ENCODE peak calls at places on chromosomes 3 and 15, in five cellular contexts. B is SK-N-SH, E is A549, L is HCT116, F is K562. Y is an unnamed sample.

GRCh38 chr15:31435891-31436628 is 109.4 kb downstream of the KLF13 start:
- DNase-seq in B (no peak), E (no peak), L (peak), F (peak), Y (no peak)

GRCh38 chr15:58246041-58246440 is 107.9 kb downstream of the AQP9 start:
- DNase-seq in B (no peak), E (no peak), L (no peak), F (no peak), Y (no peak)

GRCh38 chr15:48936666-48937065 is 27.1 kb downstream of the SHC4 start:
- DNase-seq in B (no peak), E (no peak), L (no peak), F (no peak), Y (no peak)

GRCh38 chr15:65476942-65477341 is 40.5 kb downstream of the DPP8 start:
- DNase-seq in B (no peak), E (no peak), L (no peak), F (no peak), Y (no peak)

GRCh38 chr3:36763850-36764703 is at the start of gene DCLK3:
- DNase-seq in B (peak), E (no peak), L (no peak), F (no peak), Y (no peak)

GRCh38 chr15:90101130-90101968 is 919 bp downstream of the IDH2 start:
- DNase-seq in B (peak), E (no peak), L (no peak), F (no peak), Y (peak)

GRCh38 chr15:31104048-31104447 is 2.5 kb upstream of the TRPM1 start:
- DNase-seq in B (no peak), E (no peak), L (no peak), F (no peak), Y (no peak)

GRCh38 chr3:182567666-182568065 is 225.6 kb upstream of the ATP11B start:
- DNase-seq in B (no peak), E (no peak), L (no peak), F (no peak), Y (no peak)

GRCh38 chr3:171184372-171184771 is 157.9 kb upstream of the SLC2A2 start:
- DNase-seq in B (no peak), E (no peak), L (no peak), F (no peak), Y (no peak)

GRCh38 chr15:31455499-31455898 is 128.9 kb downstream of the KLF13 start:
- DNase-seq in B (no peak), E (no peak), L (no peak), F (no peak), Y (no peak)

GRCh38 chr3:53259427-53260259 is 3.8 kb upstream of the TKT start:
- DNase-seq in B (peak), E (no peak), L (no peak), F (no peak), Y (no peak)

GRCh38 chr3:132183811-132184210 is 133.4 kb upstream of the ACP3 start:
- DNase-seq in B (no peak), E (no peak), L (no peak), F (no peak), Y (no peak)

GRCh38 chr3:58037141-58037910 is 29.1 kb downstream of the FLNB start:
- DNase-seq in B (no peak), E (no peak), L (no peak), F (no peak), Y (no peak)

GRCh38 chr3:194561306-194561974 is 71.8 kb downstream of the TMEM44 start:
- DNase-seq in B (no peak), E (no peak), L (no peak), F (peak), Y (peak)

GRCh38 chr15:31327674-31328424 is 1.2 kb downstream of the KLF13 start:
- DNase-seq in B (peak), E (peak), L (no peak), F (peak), Y (peak)

GRCh38 chr3:108181172-108181571 is 41.1 kb downstream of the IFT57 start:
- DNase-seq in B (no peak), E (no peak), L (no peak), F (no peak), Y (no peak)

GRCh38 chr3:108178676-108179075 is 43.5 kb downstream of the IFT57 start:
- DNase-seq in B (no peak), E (no peak), L (no peak), F (no peak), Y (no peak)

GRCh38 chr3:108183178-108183577 is 39.0 kb downstream of the IFT57 start:
- DNase-seq in B (no peak), E (no peak), L (no peak), F (no peak), Y (no peak)

GRCh38 chr3:108182339-108182738 is 39.9 kb downstream of the IFT57 start:
- DNase-seq in B (no peak), E (no peak), L (no peak), F (no peak), Y (no peak)

GRCh38 chr3:108180214-108180613 is 42.0 kb downstream of the IFT57 start:
- DNase-seq in B (no peak), E (no peak), L (no peak), F (no peak), Y (no peak)
- TF ChIP-seq MAX in B (no peak), E (no peak), L (no peak), F (no peak), Y (no peak)

DNA sequence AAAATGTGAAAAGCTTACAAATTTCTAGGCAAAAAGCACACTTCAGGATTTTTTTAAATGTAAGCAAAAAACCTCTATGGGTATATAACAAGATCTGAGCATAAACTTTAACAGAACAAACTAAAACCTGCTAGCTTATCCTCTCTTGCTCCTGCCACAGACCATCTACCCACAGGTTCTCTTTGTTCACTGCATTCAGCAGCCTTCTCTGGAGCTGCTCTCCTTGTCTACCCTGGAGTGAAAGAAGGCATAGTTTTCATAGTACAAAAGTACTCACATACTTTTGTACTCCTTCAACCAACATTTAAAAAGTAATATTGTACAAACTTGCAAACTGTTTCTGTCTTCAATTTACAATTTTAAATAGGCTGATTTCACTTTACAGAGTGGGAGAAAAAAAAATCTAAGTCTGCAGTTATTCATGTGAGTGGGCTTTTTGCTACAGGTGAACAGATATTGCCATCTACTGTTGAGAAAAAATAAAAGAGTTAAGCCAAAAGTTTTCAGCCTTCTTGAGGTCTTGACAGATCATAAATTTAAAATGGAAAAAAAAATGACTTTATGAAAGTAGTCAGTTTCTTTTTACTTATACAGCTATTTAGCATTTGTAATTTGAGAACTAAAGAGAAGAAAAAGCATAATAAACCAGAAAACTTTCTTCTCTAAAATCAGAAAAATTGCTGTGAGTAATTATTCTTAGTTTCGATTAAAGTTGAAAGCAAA is 20.4 kb downstream of the TERC start:
- DNase-seq in B (no peak), E (no peak), L (no peak), F (no peak), Y (peak)
- TF ChIP-seq MAX in B (no peak), E (no peak), L (no peak), F (no peak), Y (no peak)

GRCh38 chr15:72809329-72809728 is 25.8 kb upstream of the ADPGK start:
- DNase-seq in B (no peak), E (no peak), L (no peak), F (no peak), Y (no peak)
- TF ChIP-seq MAX in B (no peak), E (no peak), L (no peak), F (no peak), Y (no peak)

GRCh38 chr3:148042663-148043445 is 633.7 kb downstream of the ZIC1 start:
- DNase-seq in B (peak), E (no peak), L (no peak), F (no peak), Y (peak)
- TF ChIP-seq MAX in B (no peak), E (no peak), L (no peak), F (no peak), Y (no peak)

GRCh38 chr3:21447471-21448205 is 303.4 kb downstream of the ZNF385D start:
- DNase-seq in B (peak), E (no peak), L (no peak), F (no peak), Y (no peak)

GRCh38 chr3:21449738-21450137 is 301.3 kb downstream of the ZNF385D start:
- DNase-seq in B (no peak), E (no peak), L (no peak), F (no peak), Y (no peak)

GRCh38 chr3:21446937-21447336 is 304.1 kb downstream of the ZNF385D start:
- DNase-seq in B (no peak), E (no peak), L (no peak), F (no peak), Y (no peak)

GRCh38 chr3:21446027-21446426 is 305.0 kb downstream of the ZNF385D start:
- DNase-seq in B (no peak), E (no peak), L (no peak), F (no peak), Y (no peak)
- TF ChIP-seq MAX in B (no peak), E (no peak), L (no peak), F (no peak), Y (no peak)

GRCh38 chr15:77183066-77183465 is 112.2 kb upstream of the TSPAN3 start:
- DNase-seq in B (no peak), E (no peak), L (no peak), F (no peak), Y (no peak)
- TF ChIP-seq MAX in B (no peak), E (no peak), L (no peak), F (no peak), Y (no peak)

GRCh38 chr15:43763819-43764446 is 12.8 kb downstream of the ELL3 start:
- DNase-seq in B (peak), E (no peak), L (no peak), F (no peak), Y (no peak)

GRCh38 chr15:43774062-43774461 is 2.7 kb downstream of the ELL3 start:
- DNase-seq in B (no peak), E (no peak), L (no peak), F (no peak), Y (no peak)

GRCh38 chr15:43772624-43773023 is 4.1 kb downstream of the ELL3 start:
- DNase-seq in B (no peak), E (no peak), L (no peak), F (no peak), Y (no peak)

GRCh38 chr15:43771816-43772215 is 5.0 kb downstream of the ELL3 start:
- DNase-seq in B (no peak), E (no peak), L (no peak), F (no peak), Y (no peak)

GRCh38 chr15:43769584-43770228 is 7.1 kb downstream of the ELL3 start:
- DNase-seq in B (peak), E (peak), L (no peak), F (peak), Y (peak)
- TF ChIP-seq MAX in B (no peak), E (no peak), L (no peak), F (no peak), Y (no peak)

GRCh38 chr15:100889359-100890058 is 9.9 kb downstream of the ALDH1A3 start:
- DNase-seq in B (no peak), E (no peak), L (no peak), F (no peak), Y (peak)
- TF ChIP-seq MAX in B (no peak), E (no peak), L (no peak), F (no peak), Y (no peak)

Y was measured in endothelial cell of umbilical vein.